ENCODE peak calls at places on chromosomes 4 and X, in seven cellular contexts. G is OCI-LY7, B is suprapubic skin, M is left lung, W is tibial artery, O is astrocyte, F is sigmoid colon. X is an unnamed sample. For H3K9me3, the result is how much of the 10 kb centered on the place peaks cover.

GRCh38 chr4:35835893-35836292 is 408.4 kb downstream of the ARAP2 start:
- DNase-seq in W (no peak), F (no peak), M (no peak), G (no peak), B (no peak), O (no peak), X (no peak)

GRCh38 chr4:53322696-53323095 is 43.2 kb downstream of the SCFD2 start:
- DNase-seq in G (no peak), O (no peak), M (no peak), W (no peak), F (no peak), B (no peak), X (no peak)

GRCh38 chrX:119734897-119735339 is 23.5 kb upstream of the SOWAHD start:
- DNase-seq in O (no peak), W (peak), G (no peak), M (peak), B (no peak), F (peak), X (no peak)

GRCh38 chr4:114807759-114808404 is 209.3 kb downstream of the UGT8 start:
- DNase-seq in M (no peak), F (no peak), G (peak), O (no peak), B (no peak), W (no peak), X (no peak)

GRCh38 chr4:8176547-8177399 is 18.2 kb upstream of the ABLIM2 start:
- DNase-seq in B (no peak), G (peak), F (no peak), M (no peak), O (peak), W (no peak), X (no peak)

GRCh38 chr4:94653095-94653649 is 104.6 kb upstream of the BMPR1B start:
- DNase-seq in M (no peak), O (peak), W (no peak), G (no peak), F (no peak), B (no peak), X (no peak)

GRCh38 chr4:7395635-7396034 is 39.1 kb downstream of the PSAPL1 start:
- DNase-seq in M (peak), W (no peak), G (no peak), F (no peak), O (no peak), B (peak), X (no peak)

GRCh38 chr4:65007841-65008439 is 598.7 kb upstream of the TECRL start:
- DNase-seq in F (no peak), O (peak), B (no peak), G (peak), W (no peak), M (no peak), X (no peak)

GRCh38 chrX:19810809-19811208 is 76.6 kb downstream of the SH3KBP1 start:
- DNase-seq in O (no peak), M (no peak), W (no peak), B (no peak), F (no peak), G (no peak), X (no peak)

GRCh38 chr4:85932371-85933305 is 427.2 kb downstream of the MAPK10 start:
- DNase-seq in B (no peak), O (peak), M (no peak), W (no peak), F (no peak), G (no peak), X (no peak)

GRCh38 chrX:68934421-68934820 is 105.6 kb downstream of the EFNB1 start:
- DNase-seq in W (no peak), G (no peak), B (no peak), F (peak), M (no peak), O (no peak), X (no peak)

DNA sequence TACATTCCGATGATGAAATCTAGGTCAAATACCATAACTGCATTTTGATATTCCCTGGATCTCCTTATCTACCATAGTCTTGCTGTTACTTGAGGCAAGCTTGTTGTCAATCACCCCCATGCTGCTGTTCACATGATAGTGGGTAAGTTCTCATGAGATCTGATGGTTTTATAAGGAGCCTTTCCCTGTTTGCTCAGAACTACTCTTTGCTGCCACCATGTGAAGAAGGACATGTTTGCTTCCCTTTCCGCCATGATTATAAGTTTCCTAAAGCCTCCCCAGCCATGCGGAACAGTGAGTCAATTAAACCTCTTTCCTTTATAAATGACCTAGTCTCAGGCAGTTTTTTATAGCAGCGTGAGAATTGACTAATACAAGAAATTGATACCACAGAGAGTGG is 432.0 kb downstream of the GLUD2 start:
- DNase-seq in G (peak), B (no peak), O (no peak), F (no peak), M (no peak), W (no peak), X (no peak)
- TF ChIP-seq CTCF in G (peak), B (no peak), O (no peak), F (no peak), M (no peak), W (no peak), X (no peak)

GRCh38 chr4:2043396-2044118 is 15.6 kb upstream of the NAT8L start:
- DNase-seq in G (no peak), F (no peak), B (peak), M (no peak), W (no peak), O (no peak), X (no peak)

GRCh38 chr4:2041234-2042130 is 17.6 kb upstream of the NAT8L start:
- DNase-seq in B (peak), F (peak), G (peak), W (peak), O (peak), M (peak), X (peak)

GRCh38 chr4:2042947-2043395 is 16.2 kb upstream of the NAT8L start:
- DNase-seq in W (no peak), B (peak), F (no peak), G (no peak), M (no peak), O (no peak), X (no peak)

GRCh38 chr4:2044119-2044485 is 15.0 kb upstream of the NAT8L start:
- DNase-seq in B (peak), W (no peak), O (no peak), M (no peak), F (no peak), G (no peak), X (no peak)

DNA sequence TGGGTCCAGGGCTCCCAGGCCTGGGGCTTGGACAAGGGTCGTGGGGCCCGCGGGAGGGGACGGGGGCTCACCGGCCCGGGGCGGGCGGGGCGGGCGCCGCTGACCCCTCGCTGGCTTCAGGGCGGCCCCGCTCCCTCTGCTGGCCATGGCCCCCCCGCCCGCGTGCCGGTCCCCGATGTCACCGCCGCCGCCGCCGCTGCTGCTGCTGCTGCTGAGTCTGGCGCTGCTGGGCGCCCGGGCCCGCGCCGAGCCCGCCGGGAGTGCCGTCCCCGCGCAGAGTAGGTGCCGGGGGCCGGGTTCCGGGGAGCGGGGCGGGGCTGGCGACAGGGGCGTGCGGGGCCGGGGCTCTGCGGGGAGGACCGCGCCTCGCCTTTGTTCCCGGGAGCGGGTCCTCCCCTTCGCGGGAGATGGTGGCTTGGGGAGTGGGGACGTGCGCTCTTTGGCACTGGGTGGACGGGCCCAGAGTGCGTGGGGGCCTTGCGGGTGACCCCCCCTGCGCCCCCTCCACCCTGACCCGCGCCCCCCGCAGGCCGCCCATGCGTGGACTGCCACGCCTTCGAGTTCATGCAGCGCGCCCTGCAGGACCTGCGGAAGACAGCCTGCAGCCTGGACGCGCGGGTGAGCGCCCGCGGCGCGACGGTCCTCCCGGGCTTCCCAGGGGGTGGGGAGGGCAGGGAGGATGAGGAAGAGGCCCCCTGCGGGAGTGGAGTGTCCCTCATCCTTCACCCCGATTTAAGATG is 16.8 kb upstream of the NAT8L start:
- DNase-seq in M (no peak), O (no peak), F (no peak), B (peak), G (peak), W (no peak), X (no peak)
- H3K4me3 ChIP-seq in M (peak), O (peak), F (peak), B (peak), G (peak), W (peak), X (peak)

DNA sequence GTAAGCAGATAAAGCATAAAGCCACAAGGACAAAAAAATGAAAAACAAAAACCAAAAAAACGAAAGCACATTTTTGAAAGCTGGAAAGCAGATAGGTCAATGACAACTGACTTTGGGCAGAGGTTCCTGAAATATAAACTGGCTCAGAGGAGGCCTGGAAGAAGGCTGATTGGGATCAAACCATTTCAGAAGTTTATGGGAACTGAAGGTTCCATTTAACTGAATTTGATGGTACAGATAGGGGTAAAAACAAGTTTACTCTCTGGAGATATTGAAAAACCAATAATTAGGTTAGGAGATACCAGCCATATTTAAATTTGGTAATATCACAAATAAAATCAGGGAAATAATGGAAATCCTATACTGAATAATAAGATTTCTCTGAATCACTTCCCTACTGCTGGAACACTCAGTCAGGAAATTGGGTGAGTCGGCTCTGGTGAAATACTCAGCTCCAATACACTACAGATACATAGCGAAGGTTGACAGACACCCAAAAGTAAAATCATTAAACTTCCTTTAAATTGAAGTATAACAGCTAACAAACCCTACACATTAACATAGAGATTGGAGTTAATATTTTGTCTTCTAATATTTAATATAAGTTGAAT is 1584.3 kb downstream of the STIM2 start:
- DNase-seq in G (no peak), B (no peak), F (no peak), M (no peak), O (no peak), W (no peak), X (no peak)
- H3K9me3 ChIP-seq in G (under half), B (under half), F (under half), M (under half), O (under half), W (under half), X (under half)

DNA sequence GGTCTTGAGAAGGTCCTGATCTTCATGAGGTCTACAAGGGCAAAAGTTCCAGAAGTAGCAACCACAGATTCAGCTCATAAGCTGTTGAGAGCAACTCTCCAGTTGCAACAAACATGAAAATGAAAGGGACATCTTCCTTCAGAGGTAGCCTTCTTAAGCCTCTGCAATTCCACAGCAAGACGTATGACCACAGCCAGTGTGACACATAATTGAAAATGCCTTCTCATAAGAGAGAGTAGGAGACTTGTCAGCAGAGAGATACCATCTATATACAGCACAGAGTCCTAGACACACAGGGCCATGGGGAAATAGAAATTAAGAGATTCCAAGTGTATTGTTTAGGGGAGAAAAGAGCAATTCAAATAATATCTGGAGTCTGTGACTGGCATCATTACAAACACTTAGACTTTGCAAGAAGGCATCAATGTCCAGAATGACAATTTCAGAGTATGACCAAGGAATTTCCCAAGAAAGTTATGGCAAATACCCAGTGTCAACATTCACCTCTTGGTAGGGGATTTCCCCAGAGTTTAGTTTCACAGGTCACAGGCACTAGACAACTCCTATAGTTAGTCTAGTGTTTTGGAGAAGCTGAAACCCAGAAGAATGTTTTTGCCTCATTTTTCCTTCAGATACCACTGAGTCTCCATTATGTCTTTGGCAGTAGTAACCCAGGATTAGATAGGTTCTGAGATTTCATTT is 340.3 kb downstream of the ZNF674 start:
- DNase-seq in B (no peak), F (no peak), W (no peak), M (no peak), G (no peak), O (peak), X (no peak)
- TF ChIP-seq CTCF in B (no peak), F (no peak), W (no peak), M (no peak), G (no peak), O (no peak), X (no peak)

GRCh38 chr4:25345880-25346279 is 31.2 kb upstream of the ANAPC4 start:
- DNase-seq in B (no peak), F (no peak), M (no peak), O (peak), G (no peak), W (no peak), X (no peak)

GRCh38 chr4:25347473-25347872 is 29.6 kb upstream of the ANAPC4 start:
- DNase-seq in F (no peak), W (no peak), B (no peak), G (no peak), O (no peak), M (no peak), X (no peak)

GRCh38 chr4:25343671-25344070 is 31.1 kb downstream of the ZCCHC4 start:
- DNase-seq in O (peak), B (no peak), M (no peak), G (no peak), W (no peak), F (no peak), X (no peak)

GRCh38 chr4:25347971-25348370 is 29.1 kb upstream of the ANAPC4 start:
- DNase-seq in M (no peak), F (no peak), O (no peak), G (no peak), B (no peak), W (no peak), X (no peak)

GRCh38 chr4:25346913-25347312 is 30.1 kb upstream of the ANAPC4 start:
- DNase-seq in O (no peak), W (no peak), B (no peak), M (no peak), F (no peak), G (no peak), X (no peak)
- H3K4me3 ChIP-seq in O (no peak), W (no peak), B (no peak), M (no peak), F (no peak), G (no peak), X (no peak)

DNA sequence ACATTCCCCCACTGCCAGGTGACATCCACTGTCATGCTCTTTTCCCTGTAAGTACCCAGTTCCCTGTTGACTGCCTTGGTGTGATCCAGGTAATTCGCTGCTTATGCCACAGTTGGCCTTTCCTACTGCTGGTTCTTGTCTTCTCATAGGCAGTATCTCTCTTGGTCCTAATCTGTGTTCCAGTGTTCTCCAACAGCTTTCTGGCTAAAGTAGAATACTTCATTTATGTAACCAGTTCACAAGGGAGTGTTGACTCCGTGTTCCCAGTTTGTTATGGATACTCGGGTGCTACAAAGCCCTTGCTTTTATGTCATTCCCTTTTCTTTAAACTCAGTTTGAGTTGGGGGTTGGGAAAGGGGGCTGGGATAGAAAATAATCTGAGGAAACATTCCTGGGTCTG is 98.4 kb downstream of the RS1 start:
- DNase-seq in W (no peak), B (no peak), G (no peak), F (no peak), O (no peak), M (no peak), X (no peak)
- H3K9me3 ChIP-seq in W (under half), B (under half), G (under half), F (under half), O (under half), M (under half), X (under half)